ENCODE peak calls at places on chromosomes 12 and 14, in seven cellular contexts. M is A549, B is K562, X is stomach, O is HepG2, Z is transverse colon, A is ovary. E is an unnamed sample.

GRCh38 chr12:122528992-122529391 is 1.9 kb downstream of the KNTC1 start:
- DNase-seq in M (no peak), B (no peak), X (no peak), O (no peak), Z (no peak), A (no peak), E (no peak)

GRCh38 chr14:36502558-36503508 is 17.2 kb downstream of the NKX2-1 start:
- DNase-seq in M (no peak), B (no peak), X (no peak), O (no peak), Z (no peak), A (no peak), E (no peak)

GRCh38 chr12:110253176-110253575 is 27.9 kb upstream of the ATP2A2 start:
- DNase-seq in M (no peak), B (peak), X (peak), O (no peak), Z (peak), A (peak), E (peak)

GRCh38 chr12:56014205-56014604 is 6.6 kb upstream of the IKZF4 start:
- DNase-seq in M (no peak), B (no peak), X (no peak), O (no peak), Z (no peak), A (no peak), E (no peak)

GRCh38 chr12:76936562-76937185 is 57.9 kb upstream of the CSRP2 start:
- DNase-seq in M (no peak), B (peak), X (no peak), O (no peak), Z (no peak), A (no peak), E (no peak)

GRCh38 chr12:106139422-106140141 is 828 bp upstream of the NUAK1 start:
- DNase-seq in M (peak), B (no peak), X (peak), O (peak), Z (peak), A (peak), E (peak)

GRCh38 chr14:72615511-72616121 is 278.3 kb downstream of the DPF3 start:
- DNase-seq in M (no peak), B (no peak), X (no peak), O (no peak), Z (no peak), A (no peak), E (no peak)

GRCh38 chr12:83322816-83323215 is 636.1 kb downstream of the TMTC2 start:
- DNase-seq in M (no peak), B (no peak), X (no peak), O (no peak), Z (no peak), A (no peak), E (no peak)

GRCh38 chr12:87413784-87414183 is 615.4 kb downstream of the C12orf50 start:
- DNase-seq in M (no peak), B (no peak), X (no peak), O (no peak), Z (no peak), A (no peak), E (no peak)

GRCh38 chr12:108640802-108641445 is 7.2 kb upstream of the SELPLG start:
- DNase-seq in M (no peak), B (peak), X (peak), O (no peak), Z (peak), A (peak), E (no peak)

GRCh38 chr12:1993341-1993740 is 10.9 kb downstream of the DCP1B start:
- DNase-seq in M (no peak), B (no peak), X (no peak), O (peak), Z (no peak), A (no peak), E (no peak)

GRCh38 chr12:94795520-94795919 is 145.2 kb upstream of the TMCC3 start:
- DNase-seq in M (peak), B (no peak), X (no peak), O (no peak), Z (no peak), A (peak), E (no peak)

GRCh38 chr14:104334812-104335161 is 196.4 kb downstream of the KIF26A start:
- DNase-seq in M (no peak), B (no peak), X (peak), O (no peak), Z (no peak), A (no peak), E (no peak)

GRCh38 chr12:31245822-31246469 is 80.0 kb downstream of the SINHCAF start:
- DNase-seq in M (no peak), B (peak), X (no peak), O (peak), Z (no peak), A (no peak), E (no peak)

GRCh38 chr12:112900298-112901145 is 6.2 kb upstream of the OAS1 start:
- DNase-seq in M (peak), B (peak), X (peak), O (peak), Z (peak), A (no peak), E (no peak)

GRCh38 chr12:53098354-53098981 is 1.0 kb downstream of the IGFBP6 start:
- DNase-seq in M (peak), B (peak), X (peak), O (no peak), Z (peak), A (peak), E (no peak)

GRCh38 chr12:132635076-132635955 is 16.7 kb downstream of the P2RX2 start:
- DNase-seq in M (no peak), B (no peak), X (no peak), O (no peak), Z (no peak), A (no peak), E (no peak)

GRCh38 chr14:93543766-93544165 is 113.0 kb downstream of the UNC79 start:
- DNase-seq in M (peak), B (peak), X (no peak), O (peak), Z (no peak), A (no peak), E (no peak)

GRCh38 chr12:122006186-122006926 is 15.3 kb upstream of the BCL7A start:
- DNase-seq in M (no peak), B (no peak), X (no peak), O (no peak), Z (no peak), A (no peak), E (no peak)

GRCh38 chr12:11666651-11667050 is 17.2 kb downstream of the ETV6 start:
- DNase-seq in M (no peak), B (no peak), X (no peak), O (no peak), Z (no peak), A (no peak), E (no peak)

GRCh38 chr12:69966839-69967238 is 141.8 kb downstream of the MYRFL start:
- DNase-seq in M (no peak), B (no peak), X (peak), O (no peak), Z (no peak), A (no peak), E (no peak)

GRCh38 chr12:56836800-56837663 is 73.9 kb downstream of the HSD17B6 start:
- DNase-seq in M (no peak), B (peak), X (no peak), O (no peak), Z (no peak), A (no peak), E (no peak)

GRCh38 chr12:100698518-100698917 is 96.1 kb upstream of the ANO4 start:
- DNase-seq in M (no peak), B (no peak), X (no peak), O (no peak), Z (no peak), A (no peak), E (no peak)

GRCh38 chr12:1562813-1563412 is 31.5 kb downstream of the FBXL14 start:
- DNase-seq in M (no peak), B (no peak), X (no peak), O (no peak), Z (no peak), A (no peak), E (no peak)

GRCh38 chr14:101878222-101879211 is 85.9 kb upstream of the DYNC1H1 start:
- DNase-seq in M (no peak), B (no peak), X (peak), O (no peak), Z (peak), A (no peak), E (no peak)

GRCh38 chr12:26469801-26470200 is 274.4 kb downstream of the SSPN start:
- DNase-seq in M (no peak), B (no peak), X (no peak), O (no peak), Z (no peak), A (no peak), E (no peak)

GRCh38 chr14:100586520-100587247 is 533 bp downstream of the BEGAIN start:
- DNase-seq in M (peak), B (peak), X (no peak), O (no peak), Z (peak), A (no peak), E (peak)

GRCh38 chr12:118694128-118694775 is 287.1 kb upstream of the SRRM4 start:
- DNase-seq in M (no peak), B (no peak), X (no peak), O (no peak), Z (peak), A (no peak), E (peak)

GRCh38 chr12:17642340-17642650 is 447.7 kb downstream of the RERGL start:
- DNase-seq in M (no peak), B (no peak), X (no peak), O (no peak), Z (no peak), A (no peak), E (no peak)

GRCh38 chr12:87848248-87848868 is 180.8 kb downstream of the C12orf50 start:
- DNase-seq in M (peak), B (peak), X (no peak), O (peak), Z (no peak), A (no peak), E (no peak)

GRCh38 chr12:54010053-54010971 is 1.5 kb downstream of the HOXC8 start:
- DNase-seq in M (no peak), B (no peak), X (no peak), O (no peak), Z (no peak), A (no peak), E (no peak)

GRCh38 chr14:64092338-64092737 is 201.8 kb downstream of the ESR2 start:
- DNase-seq in M (no peak), B (no peak), X (no peak), O (no peak), Z (no peak), A (no peak), E (no peak)

GRCh38 chr14:64091217-64091616 is 203.0 kb downstream of the ESR2 start:
- DNase-seq in M (no peak), B (no peak), X (no peak), O (no peak), Z (no peak), A (no peak), E (no peak)

GRCh38 chr14:64092940-64093339 is 201.2 kb downstream of the ESR2 start:
- DNase-seq in M (no peak), B (no peak), X (no peak), O (no peak), Z (no peak), A (no peak), E (no peak)

GRCh38 chr14:64089920-64090319 is 204.3 kb downstream of the ESR2 start:
- DNase-seq in M (no peak), B (no peak), X (no peak), O (no peak), Z (no peak), A (no peak), E (no peak)

GRCh38 chr14:64088647-64088964 is 205.6 kb downstream of the ESR2 start:
- DNase-seq in M (no peak), B (no peak), X (no peak), O (no peak), Z (no peak), A (no peak), E (no peak)
- TF ChIP-seq EP300 in M (no peak), B (no peak), X (no peak), O (no peak), Z (no peak), A (no peak), E (no peak)

GRCh38 chr14:40760703-40761102 is 846.0 kb upstream of the LRFN5 start:
- DNase-seq in M (no peak), B (no peak), X (no peak), O (no peak), Z (no peak), A (no peak), E (no peak)
- TF ChIP-seq EP300 in M (no peak), B (no peak), X (no peak), O (no peak), Z (no peak), A (no peak), E (no peak)

DNA sequence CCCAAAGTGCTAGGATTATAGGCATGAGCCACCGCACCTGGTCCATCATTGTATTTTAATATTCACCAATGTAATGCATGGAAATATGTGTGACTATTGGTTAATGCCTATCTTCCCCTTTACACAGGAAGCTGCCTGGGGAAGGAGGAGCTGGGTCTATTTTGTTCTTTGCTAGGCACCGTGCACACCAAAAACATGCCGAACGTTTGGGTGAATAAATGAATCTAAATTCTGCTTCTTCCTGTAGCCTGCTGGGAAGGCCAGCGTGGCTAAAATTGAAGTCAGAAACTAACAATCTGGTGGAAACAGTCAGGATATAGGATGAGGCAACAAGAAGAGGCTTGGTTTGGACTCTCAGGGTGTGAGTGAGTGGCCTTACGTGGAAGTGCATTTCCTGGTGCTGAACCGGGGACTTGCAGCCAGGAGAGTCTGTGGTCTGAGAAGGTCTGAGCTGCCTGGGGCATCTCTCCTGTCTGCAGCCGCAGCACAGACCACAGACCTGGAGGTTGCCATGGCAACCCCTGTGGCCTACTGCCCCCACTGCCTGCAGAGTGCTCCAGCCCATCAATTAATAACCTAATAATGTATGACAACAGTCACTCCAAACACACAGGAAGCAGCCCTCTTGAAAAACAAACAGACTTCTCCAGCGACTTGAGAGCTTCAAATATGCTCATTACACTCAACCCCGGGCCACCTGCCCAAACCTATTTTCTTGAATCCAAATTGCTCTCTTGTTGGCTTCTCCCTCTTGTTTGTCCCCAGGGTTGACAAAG is 5.5 kb upstream of the GPR68 start:
- DNase-seq in M (no peak), B (peak), X (no peak), O (peak), Z (peak), A (no peak), E (no peak)
- TF ChIP-seq EP300 in M (no peak), B (no peak), X (no peak), O (no peak), Z (no peak), A (no peak), E (no peak)

GRCh38 chr12:39006286-39006685 is 100.9 kb upstream of the CPNE8 start:
- DNase-seq in M (no peak), B (no peak), X (no peak), O (no peak), Z (no peak), A (no peak), E (no peak)
- TF ChIP-seq EP300 in M (no peak), B (no peak), X (no peak), O (no peak), Z (no peak), A (no peak), E (no peak)

GRCh38 chr12:113965951-113966797 is at the start of gene RBM19:
- DNase-seq in M (peak), B (peak), X (peak), O (peak), Z (peak), A (peak), E (peak)
- TF ChIP-seq EP300 in M (no peak), B (peak), X (no peak), O (no peak), Z (no peak), A (no peak), E (peak)

E was measured in tibial nerve.